ENCODE peak calls at places on chromosome 1, in four cellular contexts. C is CD4-positive, CD25-positive, alpha-beta regulatory T cell; J is HFFc6; K is activated T-helper 1 cell treated with anti-CD3 and anti-CD28 coated beads, Interleukin-12 subunit alpha, Interleukin-12 subunit beta, Interleukin-2, Interleukin-4 antibody, amounts not matched to agents 30 ng/mL and 10 ng/mL and 1 ng/mL, durations not matched to agents 14 hours and 24 hours and 36 hours. W is an unnamed sample.

GRCh38 chr1:12508849-12509248 is 109.2 kb downstream of the DHRS3 start:
- DNase-seq in C (no peak), J (no peak), K (no peak), W (no peak)

GRCh38 chr1:197857477-197857876 is 45.0 kb upstream of the C1orf53 start:
- DNase-seq in C (no peak), J (no peak), K (no peak), W (no peak)

GRCh38 chr1:231872461-231872910 is 245.9 kb downstream of the DISC1 start:
- DNase-seq in C (no peak), J (peak; percentile 41), K (no peak), W (no peak)

GRCh38 chr1:87044840-87045239 is 130.4 kb downstream of the HS2ST1 start:
- DNase-seq in C (peak; percentile 67), J (no peak), K (peak; percentile 34), W (no peak)

GRCh38 chr1:111756124-111756513 is 418 bp downstream of the DDX20 start:
- DNase-seq in C (no peak), J (no peak), K (no peak), W (no peak)

GRCh38 chr1:34865981-34866761 is 6.6 kb upstream of the SMIM12 start:
- DNase-seq in C (peak; percentile 90), J (peak; percentile 33), K (peak; percentile 85), W (peak; percentile 89)

GRCh38 chr1:10569531-10569930 is 94.8 kb downstream of the PEX14 start:
- DNase-seq in C (no peak), J (no peak), K (no peak), W (no peak)

GRCh38 chr1:99657213-99658030 is 11.5 kb downstream of the PALMD start:
- DNase-seq in C (no peak), J (no peak), K (no peak), W (no peak)

GRCh38 chr1:74641876-74642275 is 31.7 kb downstream of the ERICH3 start:
- DNase-seq in C (no peak), J (no peak), K (no peak), W (no peak)

GRCh38 chr1:67958472-67958871 is 92.0 kb downstream of the DIRAS3 start:
- DNase-seq in C (no peak), J (no peak), K (no peak), W (no peak)

GRCh38 chr1:100009458-100009857 is 39.7 kb downstream of the SLC35A3 start:
- DNase-seq in C (no peak), J (peak; percentile 66), K (no peak), W (no peak)

GRCh38 chr1:175268720-175269119 is 76.1 kb upstream of the KIAA0040 start:
- DNase-seq in C (no peak), J (no peak), K (no peak), W (no peak)

GRCh38 chr1:182993746-182994145 is 29.5 kb upstream of the LAMC1 start:
- DNase-seq in C (no peak), J (no peak), K (no peak), W (no peak)

GRCh38 chr1:226708342-226708780 is 30.7 kb downstream of the ITPKB start:
- DNase-seq in C (peak; percentile 49), J (peak; percentile 91), K (no peak), W (no peak)

GRCh38 chr1:98709906-98710305 is 48.4 kb downstream of the SNX7 start:
- DNase-seq in C (no peak), J (no peak), K (no peak), W (no peak)

GRCh38 chr1:226111109-226111864 is 48.8 kb downstream of the H3-3A start:
- DNase-seq in C (no peak), J (no peak), K (no peak), W (no peak)

GRCh38 chr1:212291505-212292134 is 6.4 kb downstream of the PPP2R5A start:
- DNase-seq in C (peak; percentile 77), J (peak; percentile 32), K (no peak), W (no peak)

GRCh38 chr1:84853743-84854721 is 39.0 kb downstream of the LPAR3 start:
- DNase-seq in C (peak; percentile 90), J (peak; percentile 93), K (peak; percentile 61), W (no peak)

GRCh38 chr1:100714599-100714998 is 4.9 kb upstream of the VCAM1 start:
- DNase-seq in C (no peak), J (no peak), K (no peak), W (no peak)

GRCh38 chr1:213425631-213426030 is 374.6 kb downstream of the RPS6KC1 start:
- DNase-seq in C (no peak), J (no peak), K (no peak), W (no peak)

GRCh38 chr1:8595919-8596318 is 221.5 kb downstream of the RERE start:
- DNase-seq in C (peak; percentile 32), J (peak; percentile 11), K (no peak), W (no peak)

GRCh38 chr1:12619396-12620141 is 1.6 kb upstream of the DHRS3 start:
- DNase-seq in C (peak; percentile 81), J (peak; percentile 82), K (peak; percentile 69), W (peak; percentile 86)

GRCh38 chr1:78676347-78676982 is 26.8 kb downstream of the IFI44 start:
- DNase-seq in C (peak; percentile 79), J (peak; percentile 44), K (peak; percentile 25), W (no peak)

GRCh38 chr1:76144233-76144632 is 69.7 kb downstream of the ST6GALNAC3 start:
- DNase-seq in C (no peak), J (peak; percentile 1), K (no peak), W (no peak)

GRCh38 chr1:2799811-2800663 is 1.5 kb downstream of the TTC34 start:
- DNase-seq in C (no peak), J (no peak), K (no peak), W (no peak)

GRCh38 chr1:228226956-228227791 is 19.3 kb downstream of the OBSCN start:
- DNase-seq in C (no peak), J (peak; percentile 11), K (no peak), W (peak; percentile 28)

GRCh38 chr1:243587823-243588560 is 262.1 kb downstream of the AKT3 start:
- DNase-seq in C (peak; percentile 55), J (no peak), K (no peak), W (no peak)

GRCh38 chr1:180247061-180247460 is 17.0 kb downstream of the LHX4 start:
- DNase-seq in C (no peak), J (no peak), K (no peak), W (no peak)

GRCh38 chr1:3505161-3505560 is 50.7 kb downstream of the ARHGEF16 start:
- DNase-seq in C (no peak), J (no peak), K (no peak), W (no peak)

GRCh38 chr1:206575165-206575893 is 36.9 kb downstream of the EIF2D start:
- DNase-seq in C (peak; percentile 95), J (peak; percentile 53), K (peak; percentile 64), W (no peak)

GRCh38 chr1:92096317-92096716 is 16.2 kb downstream of the BTBD8 start:
- DNase-seq in C (no peak), J (no peak), K (no peak), W (no peak)

GRCh38 chr1:12166834-12167492 is at the start of gene TNFRSF1B:
- DNase-seq in C (peak; percentile 87), J (no peak), K (peak; percentile 74), W (peak; percentile 89)

GRCh38 chr1:2929335-2929734 is 91.9 kb upstream of the ACTRT2 start:
- DNase-seq in C (no peak), J (no peak), K (no peak), W (no peak)

GRCh38 chr1:76374111-76374510 is 299.6 kb downstream of the ST6GALNAC3 start:
- DNase-seq in C (no peak), J (no peak), K (no peak), W (no peak)

GRCh38 chr1:187465441-187465840 is 636.7 kb downstream of the PLA2G4A start:
- DNase-seq in C (no peak), J (no peak), K (no peak), W (no peak)

W was measured in left lobe of liver.